ENCODE peak calls at places on chromosomes 3 and 15, in nine cellular contexts. D is fibroblast of lung; I is uterus; T is prostate gland; E is activated CD4-positive, alpha-beta T cell treated with anti-CD3 and anti-CD28 coated beads for 4 hours; O is stimulated activated CD8-positive, alpha-beta memory T cell treated with anti-CD3 and anti-CD28 coated beads, Interleukin-2, amount 100 ng/mL, for 48 hours; Y is occipital lobe; R is NCI-H2029; N is CD4-positive, alpha-beta memory T cell. U is an unnamed sample.
A peak's percentile ranks its signal among the peaks of the same experiment; 100 is the strongest.

GRCh38 chr3:169145551-169145950 is 518.0 kb downstream of the MECOM start:
- DNase-seq in D (no peak), I (no peak), T (no peak), E (no peak), O (no peak), Y (no peak), R (no peak), N (no peak), U (no peak)

GRCh38 chr3:100893590-100893989 is 99.6 kb downstream of the ABI3BP start:
- DNase-seq in D (peak; percentile 39), I (no peak), T (no peak), E (no peak), O (no peak), Y (no peak), R (no peak), N (no peak), U (no peak)

GRCh38 chr3:8210752-8211405 is 290.7 kb upstream of the LMCD1 start:
- DNase-seq in D (peak; percentile 56), I (no peak), T (no peak), E (no peak), O (no peak), Y (no peak), R (no peak), N (no peak), U (no peak)

GRCh38 chr3:45064512-45065372 is 38.6 kb downstream of the CLEC3B start:
- DNase-seq in D (peak; percentile 90), I (no peak), T (no peak), E (peak; percentile 70), O (peak; percentile 35), Y (no peak), R (no peak), N (no peak), U (no peak)

GRCh38 chr15:70091649-70092461 is 5.9 kb downstream of the TLE3 start:
- DNase-seq in D (peak; percentile 73), I (no peak), T (peak; percentile 52), E (no peak), O (no peak), Y (no peak), R (peak; percentile 63), N (no peak), U (no peak)

GRCh38 chr3:160006282-160007163 is 17.9 kb downstream of the IL12A start:
- DNase-seq in D (peak; percentile 60), I (peak; percentile 31), T (peak; percentile 62), E (no peak), O (no peak), Y (peak; percentile 23), R (peak; percentile 11), N (no peak), U (peak; percentile 54)

GRCh38 chr3:108437439-108437838 is 73.0 kb downstream of the MYH15 start:
- DNase-seq in D (no peak), I (no peak), T (peak; percentile 24), E (no peak), O (no peak), Y (no peak), R (peak; percentile 1), N (no peak), U (peak; percentile 40)

GRCh38 chr3:89300976-89301375 is 193.6 kb downstream of the EPHA3 start:
- DNase-seq in D (peak; percentile 29), I (no peak), T (no peak), E (no peak), O (no peak), Y (no peak), R (no peak), N (no peak), U (no peak)

GRCh38 chr15:42456539-42456938 is 34.4 kb downstream of the ZNF106 start:
- DNase-seq in D (peak; percentile 35), I (no peak), T (no peak), E (no peak), O (no peak), Y (no peak), R (no peak), N (no peak), U (no peak)

GRCh38 chr3:154775821-154776548 is 304.1 kb upstream of the MME start:
- DNase-seq in D (no peak), I (no peak), T (no peak), E (no peak), O (no peak), Y (no peak), R (no peak), N (no peak), U (no peak)

GRCh38 chr3:125032100-125032643 is 23.6 kb downstream of the HEG1 start:
- DNase-seq in D (no peak), I (no peak), T (no peak), E (no peak), O (no peak), Y (no peak), R (no peak), N (no peak), U (no peak)

GRCh38 chr15:98649996-98650870 is 1.9 kb downstream of the IGF1R start:
- DNase-seq in D (peak; percentile 53), I (peak; percentile 41), T (peak; percentile 25), E (peak; percentile 41), O (no peak), Y (no peak), R (no peak), N (peak; percentile 51), U (peak; percentile 56)

GRCh38 chr3:157079677-157080369 is 80.1 kb downstream of the CCNL1 start:
- DNase-seq in D (no peak), I (no peak), T (no peak), E (no peak), O (no peak), Y (no peak), R (no peak), N (no peak), U (no peak)

GRCh38 chr3:177746259-177747021 is 549.2 kb upstream of the TBL1XR1 start:
- DNase-seq in D (peak; percentile 86), I (no peak), T (no peak), E (no peak), O (no peak), Y (no peak), R (no peak), N (no peak), U (no peak)

GRCh38 chr15:57218826-57219576 is 157.3 kb upstream of the CGNL1 start:
- DNase-seq in D (peak; percentile 98), I (no peak), T (no peak), E (no peak), O (no peak), Y (no peak), R (peak; percentile 90), N (no peak), U (no peak)

GRCh38 chr3:107574650-107575049 is 51.9 kb downstream of the BBX start:
- DNase-seq in D (peak; percentile 42), I (no peak), T (no peak), E (no peak), O (no peak), Y (no peak), R (peak; percentile 11), N (peak; percentile 20), U (no peak)

GRCh38 chr3:20608054-20608738 is 422.2 kb upstream of the SGO1 start:
- DNase-seq in D (no peak), I (no peak), T (no peak), E (no peak), O (no peak), Y (no peak), R (peak; percentile 1), N (no peak), U (no peak)

GRCh38 chr3:24299236-24299635 is 195.4 kb downstream of the THRB start:
- DNase-seq in D (peak; percentile 28), I (no peak), T (no peak), E (no peak), O (no peak), Y (no peak), R (no peak), N (no peak), U (no peak)

GRCh38 chr3:150736903-150737832 is 25.8 kb downstream of the SIAH2 start:
- DNase-seq in D (no peak), I (no peak), T (no peak), E (no peak), O (no peak), Y (no peak), R (no peak), N (no peak), U (peak; percentile 79)

GRCh38 chr3:36488077-36488789 is 107.9 kb downstream of the STAC start:
- DNase-seq in D (no peak), I (no peak), T (no peak), E (no peak), O (no peak), Y (no peak), R (peak; percentile 86), N (no peak), U (no peak)

U was measured in body of pancreas.